ENCODE peak calls at places on chromosomes 16 and 17, in four cellular contexts. R is A549, T is HepG2, Q is K562. B is an unnamed sample.

GRCh38 chr17:42311240-42312034 is 23.1 kb downstream of the STAT5A start:
- DNase-seq in R (no peak), T (peak), Q (peak), B (no peak)

GRCh38 chr17:76994237-76994637 is 126.0 kb downstream of the MGAT5B start:
- DNase-seq in R (peak), T (no peak), Q (no peak), B (no peak)

GRCh38 chr16:68231384-68232136 is 4.4 kb downstream of the ESRP2 start:
- DNase-seq in R (no peak), T (no peak), Q (no peak), B (no peak)

GRCh38 chr16:55703003-55704001 is 47.5 kb downstream of the SLC6A2 start:
- DNase-seq in R (peak), T (peak), Q (peak), B (no peak)

GRCh38 chr17:68450391-68450790 is 6.9 kb downstream of the WIPI1 start:
- DNase-seq in R (no peak), T (no peak), Q (no peak), B (no peak)

GRCh38 chr16:81229811-81230210 is 8.7 kb upstream of the BCO1 start:
- DNase-seq in R (no peak), T (no peak), Q (no peak), B (no peak)

GRCh38 chr16:22183335-22183734 is 21.0 kb downstream of the SDR42E2 start:
- DNase-seq in R (no peak), T (no peak), Q (no peak), B (no peak)

GRCh38 chr17:41689497-41690299 is 1.0 kb downstream of the EIF1 start:
- DNase-seq in R (peak), T (peak), Q (peak), B (no peak)

GRCh38 chr17:38693700-38694329 is 11.3 kb upstream of the MLLT6 start:
- DNase-seq in R (no peak), T (peak), Q (no peak), B (no peak)

GRCh38 chr17:5191541-5192417 is at the start of gene ZNF594:
- DNase-seq in R (peak), T (peak), Q (peak), B (peak)

GRCh38 chr17:47687748-47688147 is 6.2 kb upstream of the TBKBP1 start:
- DNase-seq in R (no peak), T (no peak), Q (peak), B (no peak)

GRCh38 chr16:57377080-57377841 is 5.0 kb downstream of the CX3CL1 start:
- DNase-seq in R (peak), T (peak), Q (no peak), B (no peak)

GRCh38 chr17:78394209-78394608 is 15.8 kb downstream of the PGS1 start:
- DNase-seq in R (no peak), T (no peak), Q (no peak), B (no peak)

GRCh38 chr16:86227801-86228200 is 282.5 kb upstream of the FOXF1 start:
- DNase-seq in R (no peak), T (no peak), Q (no peak), B (no peak)

GRCh38 chr16:57513371-57514102 is 22.8 kb downstream of the CCDC102A start:
- DNase-seq in R (peak), T (no peak), Q (no peak), B (no peak)

GRCh38 chr17:20256144-20256543 is 211.2 kb downstream of the LGALS9B start:
- DNase-seq in R (no peak), T (no peak), Q (no peak), B (no peak)

GRCh38 chr16:19168173-19169080 is at the start of gene SYT17:
- DNase-seq in R (peak), T (no peak), Q (no peak), B (peak)

GRCh38 chr17:30517786-30518185 is 40.6 kb downstream of the GOSR1 start:
- DNase-seq in R (no peak), T (no peak), Q (no peak), B (no peak)

GRCh38 chr17:40551874-40552768 is 13.2 kb downstream of the CCR7 start:
- DNase-seq in R (peak), T (peak), Q (peak), B (no peak)

GRCh38 chr16:8751481-8752311 is 45.7 kb downstream of the TMEM186 start:
- DNase-seq in R (peak), T (peak), Q (no peak), B (peak)

GRCh38 chr17:16293918-16294317 is 59.4 kb downstream of the CENPV start:
- DNase-seq in R (no peak), T (no peak), Q (no peak), B (no peak)

GRCh38 chr16:3431779-3432219 is 11.5 kb downstream of the ZNF597 start:
- DNase-seq in R (no peak), T (no peak), Q (peak), B (no peak)

GRCh38 chr17:70776446-70776845 is 607.1 kb downstream of the KCNJ2 start:
- DNase-seq in R (no peak), T (no peak), Q (no peak), B (no peak)

GRCh38 chr17:29694923-29695563 is 72.3 kb upstream of the CORO6 start:
- DNase-seq in R (no peak), T (no peak), Q (no peak), B (no peak)

GRCh38 chr17:74591503-74591902 is 580 bp downstream of the CD300LD start:
- DNase-seq in R (no peak), T (no peak), Q (no peak), B (no peak)

GRCh38 chr17:74595037-74595436 is 3.0 kb upstream of the CD300LD start:
- DNase-seq in R (no peak), T (no peak), Q (no peak), B (no peak)

GRCh38 chr17:74592087-74592990 is at the start of gene CD300LD:
- DNase-seq in R (no peak), T (no peak), Q (no peak), B (no peak)
- TF ChIP-seq RNF2 in R (no peak), T (no peak), Q (no peak), B (no peak)

GRCh38 chr16:13376174-13376573 is 474.8 kb downstream of the SHISA9 start:
- DNase-seq in R (no peak), T (no peak), Q (no peak), B (no peak)
- TF ChIP-seq RNF2 in R (no peak), T (no peak), Q (no peak), B (no peak)

GRCh38 chr17:872843-873242 is 90.7 kb downstream of the MRM3 start:
- DNase-seq in R (no peak), T (no peak), Q (no peak), B (no peak)

GRCh38 chr17:869067-869466 is 86.9 kb downstream of the MRM3 start:
- DNase-seq in R (no peak), T (no peak), Q (no peak), B (no peak)

GRCh38 chr17:871731-872517 is 89.8 kb downstream of the MRM3 start:
- DNase-seq in R (no peak), T (no peak), Q (no peak), B (no peak)

GRCh38 chr17:867896-868489 is 85.8 kb downstream of the MRM3 start:
- DNase-seq in R (peak), T (no peak), Q (no peak), B (no peak)

DNA sequence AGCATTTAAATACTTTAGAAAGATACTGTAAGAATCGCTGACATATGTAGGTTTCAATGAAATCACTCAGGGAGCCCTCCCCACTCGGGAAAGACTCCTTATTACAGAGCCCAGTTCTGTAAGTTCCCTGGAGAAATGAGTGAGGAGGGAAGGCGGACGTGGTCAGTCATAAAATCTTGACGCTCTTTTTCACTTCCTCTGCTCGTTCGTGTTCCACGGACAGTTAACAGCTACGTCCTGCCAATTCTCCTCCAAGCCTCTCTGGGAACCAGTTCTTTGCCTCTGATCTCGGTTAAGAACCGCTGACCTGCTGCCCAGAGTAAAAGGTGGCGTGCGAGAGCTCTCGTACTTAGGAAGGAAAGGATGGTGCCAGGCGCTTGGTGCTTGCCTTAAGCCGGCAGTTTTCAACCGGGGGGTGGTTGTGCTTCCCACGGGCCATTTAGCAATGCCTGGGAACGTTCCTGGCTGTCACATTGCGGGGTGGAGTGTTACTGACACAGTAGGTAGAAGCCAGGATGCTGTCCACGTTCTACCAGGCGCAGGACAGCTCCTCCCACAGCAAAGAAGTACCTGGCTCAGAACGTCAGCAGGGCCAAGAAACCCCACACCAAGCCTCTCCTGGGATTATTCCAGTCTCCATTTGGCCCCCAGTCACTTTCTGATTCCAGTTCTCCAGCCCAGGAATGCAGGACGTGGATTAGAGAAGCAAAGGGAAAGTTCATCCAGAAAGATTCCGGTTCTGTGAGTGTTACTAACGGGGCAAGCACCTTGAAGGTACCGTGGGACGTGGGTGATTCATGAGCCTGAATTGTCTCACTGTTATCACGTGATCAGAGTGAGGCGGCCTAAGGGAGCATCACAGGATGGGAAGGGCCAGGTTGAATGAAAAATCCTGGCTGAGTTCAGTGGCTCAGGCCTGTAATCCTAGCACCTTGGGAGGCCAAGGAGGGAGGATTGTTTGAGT is 87.7 kb downstream of the MRM3 start:
- DNase-seq in R (peak), T (no peak), Q (no peak), B (no peak)
- TF ChIP-seq RNF2 in R (no peak), T (no peak), Q (no peak), B (no peak)

GRCh38 chr17:9924735-9925191 is 19.7 kb upstream of the RCVRN start:
- DNase-seq in R (peak), T (peak), Q (peak), B (no peak)
- TF ChIP-seq RNF2 in R (no peak), T (no peak), Q (no peak), B (no peak)

GRCh38 chr16:67040906-67041305 is 12.0 kb downstream of the CBFB start:
- DNase-seq in R (no peak), T (no peak), Q (no peak), B (no peak)
- TF ChIP-seq RNF2 in R (no peak), T (no peak), Q (no peak), B (no peak)

GRCh38 chr16:23521037-23521743 is 10.9 kb upstream of the GGA2 start:
- DNase-seq in R (no peak), T (no peak), Q (no peak), B (no peak)
- TF ChIP-seq RNF2 in R (no peak), T (no peak), Q (no peak), B (no peak)

DNA sequence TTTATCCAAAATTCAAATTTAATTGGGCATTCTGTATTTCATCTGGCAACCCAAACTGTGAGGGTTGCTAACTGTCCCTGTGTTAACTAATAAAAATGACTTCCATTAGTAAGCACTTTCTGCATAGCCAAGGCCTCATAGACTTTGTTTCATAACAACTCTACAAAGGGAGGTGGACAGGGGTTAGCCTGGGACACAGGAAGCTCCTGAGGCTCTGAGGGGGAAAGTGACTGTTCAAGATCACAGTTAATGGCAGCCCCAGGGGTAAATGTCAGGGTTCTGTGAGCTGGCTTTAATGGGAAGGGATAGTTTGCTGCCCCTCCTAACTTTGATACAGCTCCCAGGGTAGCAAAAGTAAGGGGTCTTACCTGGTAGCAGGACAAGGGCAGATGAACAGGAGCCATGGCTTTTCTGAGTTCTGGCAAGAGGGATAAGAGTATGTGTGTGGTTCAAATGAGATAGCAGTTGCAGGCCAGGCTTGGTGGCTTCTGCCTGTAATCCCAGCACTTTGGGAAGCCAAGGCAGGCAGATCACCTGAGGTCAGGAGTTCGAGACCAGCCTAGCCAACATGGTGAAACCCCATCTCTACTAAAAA is 2.2 kb downstream of the HEATR9 start:
- DNase-seq in R (no peak), T (peak), Q (peak), B (no peak)
- TF ChIP-seq RNF2 in R (no peak), T (no peak), Q (no peak), B (no peak)

GRCh38 chr17:63039899-63040602 is 74.0 kb downstream of the TANC2 start:
- DNase-seq in R (peak), T (no peak), Q (peak), B (no peak)
- TF ChIP-seq RNF2 in R (no peak), T (no peak), Q (no peak), B (no peak)

GRCh38 chr17:73324711-73325526 is 13.1 kb upstream of the CDC42EP4 start:
- DNase-seq in R (no peak), T (no peak), Q (no peak), B (no peak)

GRCh38 chr17:73319766-73320165 is 8.0 kb upstream of the CDC42EP4 start:
- DNase-seq in R (no peak), T (no peak), Q (no peak), B (no peak)

GRCh38 chr17:73320601-73321264 is 8.9 kb upstream of the CDC42EP4 start:
- DNase-seq in R (no peak), T (no peak), Q (no peak), B (no peak)

GRCh38 chr17:73325527-73325842 is 13.7 kb upstream of the CDC42EP4 start:
- DNase-seq in R (no peak), T (no peak), Q (no peak), B (no peak)

GRCh38 chr17:73323622-73324455 is 12.0 kb upstream of the CDC42EP4 start:
- DNase-seq in R (no peak), T (no peak), Q (no peak), B (no peak)
- TF ChIP-seq RNF2 in R (no peak), T (no peak), Q (no peak), B (no peak)

DNA sequence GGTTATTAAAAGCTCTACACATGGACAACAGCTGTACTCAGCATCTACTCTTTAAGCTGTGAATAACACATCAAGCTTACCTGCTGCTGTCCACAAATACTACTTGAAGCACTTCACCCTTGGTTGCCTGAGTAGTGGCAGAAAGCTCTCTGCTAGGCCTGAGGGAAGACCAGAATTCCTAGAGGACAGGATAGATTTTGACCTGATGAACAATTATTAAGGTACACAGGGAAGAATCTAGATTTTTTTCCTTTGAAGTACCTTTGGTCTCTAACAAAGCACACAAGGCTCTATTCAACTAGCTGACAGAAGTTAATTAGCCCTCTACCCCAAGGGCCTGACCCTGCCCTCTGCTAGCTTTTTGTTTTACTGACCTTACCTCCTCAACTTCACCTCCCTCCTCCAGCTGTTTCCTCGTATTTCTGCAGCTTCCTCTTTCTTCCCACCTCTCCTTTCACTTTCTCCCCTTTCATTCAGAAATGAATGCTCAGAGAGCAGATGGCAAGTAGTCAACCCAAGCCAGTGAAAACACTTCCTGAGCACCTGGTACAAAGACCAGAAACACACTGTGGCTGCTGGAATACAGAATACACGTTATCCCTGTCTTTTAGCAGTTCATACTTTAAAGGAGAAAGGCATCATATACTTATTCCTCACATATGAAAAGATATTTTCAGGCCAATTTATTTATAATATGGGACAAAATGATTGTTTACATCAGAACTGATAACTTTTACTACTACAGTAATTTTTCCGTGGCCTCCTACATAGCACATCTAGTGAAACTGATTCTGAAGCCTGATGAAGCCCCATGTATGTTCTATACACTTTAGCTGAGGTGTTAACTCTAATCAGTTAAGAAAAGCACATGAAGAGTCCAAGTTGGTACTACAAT is 5.7 kb upstream of the VEZF1 start:
- DNase-seq in R (no peak), T (peak), Q (no peak), B (no peak)
- TF ChIP-seq RNF2 in R (no peak), T (no peak), Q (no peak), B (no peak)